ENCODE peak calls at places on chromosomes 16 and 17, in five cellular contexts. B, J, I, W and V are unnamed samples.
A peak's percentile ranks its signal among the peaks of the same experiment; 100 is the strongest.

GRCh38 chr16:23072084-23072599 is 77.1 kb downstream of the USP31 start:
- DNase-seq in B (peak; percentile 85), J (peak; percentile 40), I (no peak), W (peak; percentile 80), V (peak; percentile 86)

GRCh38 chr16:53523971-53524548 is 21.1 kb upstream of the AKTIP start:
- DNase-seq in B (no peak), J (no peak), I (no peak), W (no peak), V (no peak)

GRCh38 chr16:4698321-4699029 is 5.1 kb downstream of the NUDT16L1 start:
- DNase-seq in B (no peak), J (no peak), I (no peak), W (no peak), V (peak; percentile 30)

GRCh38 chr17:52721932-52722331 is 563.4 kb upstream of the CA10 start:
- DNase-seq in B (no peak), J (no peak), I (no peak), W (no peak), V (no peak)

GRCh38 chr17:58786586-58787295 is 31.1 kb downstream of the PPM1E start:
- DNase-seq in B (no peak), J (no peak), I (no peak), W (peak; percentile 41), V (no peak)

GRCh38 chr16:72677662-72678447 is 370.1 kb downstream of the ZFHX3 start:
- DNase-seq in B (no peak), J (no peak), I (peak; percentile 87), W (no peak), V (no peak)

GRCh38 chr16:725041-725376 is 1.2 kb downstream of the CCDC78 start:
- DNase-seq in B (no peak), J (no peak), I (no peak), W (no peak), V (no peak)

GRCh38 chr17:47957591-47958490 is at the start of gene PRR15L:
- DNase-seq in B (no peak), J (peak; percentile 80), I (no peak), W (peak; percentile 93), V (peak; percentile 88)

GRCh38 chr17:50541916-50542688 is 4.9 kb upstream of the SPATA20 start:
- DNase-seq in B (peak; percentile 90), J (peak; percentile 92), I (peak; percentile 81), W (peak; percentile 92), V (peak; percentile 95)

GRCh38 chr17:76946111-76946771 is 78.0 kb downstream of the MGAT5B start:
- DNase-seq in B (no peak), J (no peak), I (no peak), W (no peak), V (no peak)

GRCh38 chr17:72397687-72398086 is 276.9 kb downstream of the SOX9 start:
- DNase-seq in B (no peak), J (no peak), I (no peak), W (no peak), V (no peak)

GRCh38 chr17:48510381-48510760 is 20.4 kb downstream of the HOXB1 start:
- DNase-seq in B (no peak), J (no peak), I (no peak), W (no peak), V (no peak)

GRCh38 chr16:69732101-69732500 is 5.7 kb upstream of the NQO1 start:
- DNase-seq in B (no peak), J (no peak), I (no peak), W (no peak), V (no peak)

GRCh38 chr16:2771496-2772402 is 5.3 kb downstream of the ELOB start:
- DNase-seq in B (no peak), J (no peak), I (no peak), W (no peak), V (no peak)

DNA sequence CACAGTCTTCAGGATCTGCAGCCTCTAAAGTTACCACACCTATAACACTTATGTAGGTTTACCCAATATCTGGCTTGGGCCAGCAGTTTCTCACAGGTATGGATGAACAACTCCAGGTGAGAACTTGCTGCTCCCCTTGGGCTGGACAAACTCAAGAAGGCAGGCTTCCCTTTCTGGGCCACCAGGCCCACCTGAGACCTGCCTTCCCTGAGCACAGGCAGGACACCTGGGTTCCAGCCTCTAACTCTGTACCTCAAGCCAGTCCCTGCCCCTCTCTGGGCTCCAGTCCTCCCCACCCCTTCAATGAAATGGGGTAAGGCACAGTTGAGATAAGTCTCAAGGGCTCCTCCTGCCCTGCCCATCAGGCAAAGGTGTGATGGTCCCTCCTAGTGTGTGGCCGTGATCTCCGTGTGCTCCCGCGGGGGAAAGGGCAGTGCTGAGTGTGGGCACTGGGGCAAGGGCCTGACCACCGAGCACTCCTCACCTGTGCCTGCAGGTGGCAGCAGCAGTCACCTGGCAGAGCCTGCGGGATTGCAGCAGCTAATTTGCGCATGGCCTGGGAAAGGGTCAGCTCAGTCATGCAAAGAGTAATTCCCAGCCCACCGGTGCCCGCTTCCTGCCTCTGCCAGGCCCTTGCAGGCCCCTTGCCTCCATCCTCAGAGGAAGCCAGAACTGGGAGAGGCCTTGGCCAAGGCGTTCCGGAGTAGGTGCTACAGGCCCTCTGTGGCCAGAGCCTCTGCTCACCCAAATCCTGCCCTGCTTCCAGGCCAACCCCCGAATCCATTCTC is 28.2 kb upstream of the ADGRG1 start:
- DNase-seq in B (peak; percentile 49), J (peak; percentile 55), I (peak; percentile 70), W (peak; percentile 79), V (peak; percentile 83)
- TF ChIP-seq CTCF in B (peak; percentile 81), J (peak; percentile 73), I (peak; percentile 100), W (no peak), V (peak; percentile 79)

GRCh38 chr17:29369831-29370735 is 20.1 kb upstream of the TAOK1 start:
- DNase-seq in B (peak; percentile 51), J (peak; percentile 38), I (peak; percentile 65), W (peak; percentile 66), V (peak; percentile 56)
- H3K4me3 ChIP-seq in B (peak overlapping the region; percentile 29), J (no peak overlapping the region), I (no peak overlapping the region), W (no peak overlapping the region), V (no peak overlapping the region)

GRCh38 chr17:73956595-73957465 is 246.6 kb upstream of the RPL38 start:
- DNase-seq in B (no peak), J (peak; percentile 44), I (peak; percentile 56), W (peak; percentile 59), V (peak; percentile 81)
- TF ChIP-seq CTCF in B (peak; percentile 54), J (peak; percentile 39), I (peak; percentile 91), W (no peak), V (no peak)

GRCh38 chr16:87945351-87946042 is 5.7 kb upstream of the BANP start:
- DNase-seq in B (peak; percentile 77), J (peak; percentile 89), I (no peak), W (peak; percentile 78), V (peak; percentile 76)
- H3K4me3 ChIP-seq in B (peak overlapping the region; percentile 47), J (peak overlapping the region; percentile 13), I (no peak overlapping the region), W (peak overlapping the region; percentile 42), V (no peak overlapping the region)

GRCh38 chr17:81295031-81295677 is at the start of gene SLC38A10:
- DNase-seq in B (peak; percentile 93), J (peak; percentile 93), I (peak; percentile 88), W (peak; percentile 94), V (peak; percentile 96)
- TF ChIP-seq CTCF in B (no peak), J (no peak), I (no peak), W (no peak), V (no peak)